ENCODE peak calls at places on chromosomes 3 and 15, in five cellular contexts. B is tibial artery, S is cardiac fibroblast, R is A549, P is spleen. K is an unnamed sample.

GRCh38 chr3:50324351-50325144 is 2.0 kb upstream of the HYAL2 start:
- DNase-seq in P (peak), B (peak), R (peak), S (peak), K (no peak)

GRCh38 chr3:42134867-42135464 is 43.8 kb downstream of the TRAK1 start:
- DNase-seq in R (no peak), S (no peak), B (no peak), P (no peak), K (no peak)

GRCh38 chr3:194333212-194333980 is 17.7 kb downstream of the CPN2 start:
- DNase-seq in B (peak), S (peak), P (peak), R (peak), K (peak)

GRCh38 chr3:172680684-172681083 is 30.2 kb downstream of the NCEH1 start:
- DNase-seq in B (no peak), P (no peak), R (no peak), S (peak), K (no peak)

GRCh38 chr3:138349926-138350665 is 1.7 kb downstream of the MRAS start:
- DNase-seq in R (no peak), P (no peak), S (peak), B (no peak), K (peak)

GRCh38 chr3:48232734-48233133 is 8.2 kb upstream of the ZNF589 start:
- DNase-seq in B (peak), P (peak), R (peak), S (peak), K (peak)

GRCh38 chr3:20056727-20057611 is 16.7 kb downstream of the KAT2B start:
- DNase-seq in P (no peak), S (peak), B (no peak), R (peak), K (peak)

GRCh38 chr3:24678441-24678865 is 183.8 kb upstream of the THRB start:
- DNase-seq in B (no peak), R (no peak), P (no peak), S (peak), K (no peak)

GRCh38 chr15:49855917-49856637 is 235.2 kb downstream of the DTWD1 start:
- DNase-seq in P (no peak), B (no peak), R (peak), S (peak), K (peak)

GRCh38 chr3:107855710-107856109 is 235.1 kb downstream of the CD47 start:
- DNase-seq in B (no peak), P (no peak), R (peak), S (peak), K (no peak)

GRCh38 chr3:111517801-111518200 is 24.2 kb upstream of the CD96 start:
- DNase-seq in P (no peak), B (no peak), R (no peak), S (no peak), K (no peak)

GRCh38 chr3:104460477-104461406 is 906.0 kb upstream of the ALCAM start:
- DNase-seq in B (no peak), P (no peak), R (no peak), S (peak), K (no peak)

GRCh38 chr3:127049390-127049789 is 66.5 kb downstream of the PLXNA1 start:
- DNase-seq in S (no peak), P (peak), R (peak), B (no peak), K (no peak)

GRCh38 chr3:62638316-62638715 is 236.9 kb downstream of the CADPS start:
- DNase-seq in B (no peak), S (no peak), P (no peak), R (no peak), K (no peak)

GRCh38 chr15:48868549-48868948 is 9.4 kb upstream of the EID1 start:
- DNase-seq in R (peak), S (peak), P (no peak), B (no peak), K (no peak)

GRCh38 chr3:108126348-108126747 is 35.5 kb upstream of the CD47 start:
- DNase-seq in B (no peak), P (no peak), R (no peak), S (no peak), K (no peak)

GRCh38 chr3:170614214-170614966 is 28.5 kb upstream of the SLC7A14 start:
- DNase-seq in S (peak), R (peak), P (no peak), B (no peak), K (peak)

GRCh38 chr3:158084661-158085060 is 21.6 kb downstream of the SHOX2 start:
- DNase-seq in R (no peak), P (no peak), S (no peak), B (no peak), K (no peak)

GRCh38 chr3:175176556-175176955 is 317.4 kb downstream of the NAALADL2 start:
- DNase-seq in R (no peak), S (no peak), B (no peak), P (no peak), K (no peak)

GRCh38 chr15:71802770-71803169 is 7.6 kb upstream of the NR2E3 start:
- DNase-seq in R (no peak), S (no peak), P (no peak), B (no peak), K (no peak)

GRCh38 chr3:59540241-59540640 is 490.4 kb upstream of the CFAP20DC start:
- DNase-seq in B (no peak), S (no peak), R (no peak), P (no peak), K (no peak)

DNA sequence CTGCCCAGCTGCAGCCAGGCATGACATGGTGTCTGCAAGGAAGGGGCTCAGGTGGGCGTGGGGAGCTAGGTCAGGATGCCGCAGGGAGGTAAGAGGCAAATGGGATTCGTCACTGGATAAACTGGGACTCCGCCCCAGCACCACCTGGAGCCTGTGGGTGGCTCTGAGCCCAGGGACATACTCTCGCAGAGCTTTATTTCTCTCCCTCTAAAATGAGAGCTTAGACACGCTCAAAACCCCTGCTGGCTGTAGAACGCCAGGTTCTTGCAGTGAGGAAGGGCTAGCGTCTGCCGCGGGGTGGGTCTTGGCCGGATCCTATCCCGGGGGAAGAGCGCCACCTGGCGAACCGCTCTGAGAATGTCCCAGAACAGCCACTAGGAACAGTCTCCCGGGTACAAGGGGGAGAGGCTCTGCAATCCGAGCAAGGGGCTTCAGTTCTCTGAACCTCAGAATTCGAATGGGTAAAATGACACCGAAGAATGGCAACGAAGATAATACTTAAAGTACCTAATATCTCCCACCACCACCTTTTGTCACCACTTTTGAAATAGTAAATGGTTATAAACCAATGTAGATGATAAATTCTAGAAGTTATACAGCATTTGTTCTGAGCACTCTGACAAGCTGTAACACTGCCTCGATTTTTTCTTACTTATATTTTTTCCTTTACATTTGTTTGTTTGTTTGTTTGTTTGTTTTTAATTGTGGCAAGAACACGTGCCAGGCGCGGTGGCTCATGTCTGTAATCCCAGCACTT is 53.2 kb upstream of the SRGAP3 start:
- DNase-seq in B (peak), P (peak), S (peak), R (peak), K (peak)
- TF ChIP-seq CTCF in B (peak), P (peak), S (peak), R (peak), K (peak)

GRCh38 chr15:60914360-60914759 is 314.7 kb downstream of the RORA start:
- DNase-seq in R (no peak), S (peak), B (no peak), P (no peak), K (no peak)
- H3K4me3 ChIP-seq in R (no peak), S (no peak), B (no peak), P (no peak), K (no peak)

GRCh38 chr3:114294940-114295480 is 1.2 kb downstream of the TIGIT start:
- DNase-seq in P (no peak), B (no peak), S (no peak), R (no peak), K (no peak)

GRCh38 chr3:114299925-114300624 is 6.2 kb downstream of the TIGIT start:
- DNase-seq in R (no peak), B (no peak), P (no peak), S (no peak), K (no peak)

GRCh38 chr3:114293846-114294245 is at the start of gene TIGIT:
- DNase-seq in R (no peak), S (no peak), B (no peak), P (no peak), K (no peak)

GRCh38 chr3:114299421-114299820 is 5.6 kb downstream of the TIGIT start:
- DNase-seq in R (peak), P (no peak), S (peak), B (no peak), K (no peak)
- TF ChIP-seq CTCF in R (peak), P (no peak), S (peak), B (no peak), K (no peak)

GRCh38 chr3:186976802-186977201 is 46.5 kb downstream of the ST6GAL1 start:
- DNase-seq in R (no peak), B (no peak), S (no peak), P (no peak), K (no peak)
- H3K4me3 ChIP-seq in R (no peak), B (peak), S (no peak), P (no peak), K (peak)

GRCh38 chr15:82943176-82943575 is 9.3 kb downstream of the HOMER2 start:
- DNase-seq in P (peak), B (no peak), S (no peak), R (peak), K (no peak)
- TF ChIP-seq CTCF in P (no peak), B (no peak), S (no peak), R (no peak), K (no peak)

GRCh38 chr15:68271854-68272471 is 5.6 kb upstream of the FEM1B start:
- DNase-seq in S (peak), P (no peak), R (peak), B (no peak), K (peak)
- H3K4me3 ChIP-seq in S (no peak), P (no peak), R (peak), B (no peak), K (no peak)

GRCh38 chr3:130480736-130481135 is 36.2 kb upstream of the COL6A6 start:
- DNase-seq in S (peak), P (no peak), B (no peak), R (peak), K (no peak)
- TF ChIP-seq CTCF in S (peak), P (peak), B (peak), R (peak), K (no peak)

K was measured in gastrocnemius medialis.